ENCODE peak calls at places on chromosomes 4 and X, in six cellular contexts. K is left cardiac atrium; P is CD8-positive, alpha-beta T cell; U is stimulated activated CD8-positive, alpha-beta memory T cell treated with anti-CD3 and anti-CD28 coated beads, Interleukin-4, amount 100 ng/mL, for 4 hours; Q is cardiac muscle cell; R is left kidney. N is an unnamed sample.
A peak's percentile ranks its signal among the peaks of the same experiment; 100 is the strongest.

GRCh38 chrX:44871114-44871645 is 1.8 kb upstream of the KDM6A start:
- DNase-seq in U (no peak), P (no peak), K (no peak), R (peak; percentile 15), Q (no peak), N (peak; percentile 86)

GRCh38 chr4:37392540-37393255 is 148.2 kb downstream of the NWD2 start:
- DNase-seq in U (no peak), P (no peak), K (peak; percentile 53), Q (no peak), R (peak; percentile 19), N (no peak)

GRCh38 chr4:89469930-89470375 is 162.4 kb upstream of the GPRIN3 start:
- DNase-seq in U (no peak), R (peak; percentile 32), K (no peak), Q (no peak), P (no peak), N (no peak)

GRCh38 chr4:173883821-173884220 is 353.8 kb upstream of the HAND2 start:
- DNase-seq in K (no peak), P (no peak), U (no peak), R (no peak), Q (no peak), N (no peak)

GRCh38 chrX:31166416-31166815 is 94.6 kb upstream of the FTHL17 start:
- DNase-seq in Q (no peak), U (no peak), P (no peak), K (no peak), R (no peak), N (no peak)

GRCh38 chr4:1300466-1301455 is 11.1 kb downstream of the MAEA start:
- DNase-seq in Q (no peak), R (no peak), P (no peak), U (no peak), K (peak; percentile 59), N (peak; percentile 97)

GRCh38 chr4:29046166-29046565 is 1674.0 kb upstream of the PCDH7 start:
- DNase-seq in R (no peak), U (no peak), P (no peak), K (no peak), Q (no peak), N (no peak)

GRCh38 chr4:41718907-41719306 is 29.6 kb downstream of the PHOX2B start:
- DNase-seq in P (no peak), U (no peak), R (no peak), Q (no peak), K (no peak), N (no peak)

GRCh38 chr4:125191252-125191651 is 123.5 kb upstream of the FAT4 start:
- DNase-seq in K (no peak), P (no peak), U (no peak), R (no peak), Q (no peak), N (peak; percentile 94)

GRCh38 chr4:100679926-100680325 is 162.1 kb upstream of the EMCN start:
- DNase-seq in Q (no peak), R (no peak), P (no peak), K (no peak), U (no peak), N (no peak)

GRCh38 chrX:53184836-53185235 is 40.2 kb downstream of the KDM5C start:
- DNase-seq in U (no peak), K (no peak), Q (no peak), P (no peak), R (no peak), N (no peak)

GRCh38 chrX:136055651-136056221 is 70.5 kb downstream of the SLC9A6 start:
- DNase-seq in U (no peak), Q (no peak), K (peak; percentile 23), P (peak; percentile 5), R (no peak), N (no peak)